ENCODE peak calls at places on chromosomes 5 and 9, in nine cellular contexts. A is NCI-H1105 treated with DMSO at 0.1 percent for 48 hours, Z is GM12891, G is NCI-H2081, P is midbrain, D is A172, T is anterior cingulate cortex, N is SJSA1, R is MCF 10A. Q is an unnamed sample.

GRCh38 chr5:102532126-102532525 is 33.3 kb upstream of the SLCO6A1 start:
- DNase-seq in D (no peak), T (no peak), A (no peak), N (no peak), Z (no peak), G (no peak), P (no peak), R (no peak), Q (no peak)

GRCh38 chr5:178246736-178247135 is 14.1 kb upstream of the PHYKPL start:
- DNase-seq in A (no peak), N (no peak), R (no peak), Z (no peak), P (no peak), G (no peak), D (no peak), T (no peak), Q (no peak)

GRCh38 chr9:129900263-129901041 is 65.2 kb downstream of the USP20 start:
- DNase-seq in N (no peak), P (no peak), R (no peak), T (no peak), D (no peak), G (no peak), Z (no peak), A (no peak), Q (no peak)

GRCh38 chr5:158135682-158136176 is 276.8 kb upstream of the CLINT1 start:
- DNase-seq in R (no peak), P (no peak), Z (no peak), N (no peak), G (peak; percentile 53), T (no peak), A (no peak), D (no peak), Q (no peak)

GRCh38 chr5:139764250-139764791 is 31.3 kb upstream of the PSD2 start:
- DNase-seq in G (peak; percentile 32), T (peak; percentile 83), Z (no peak), A (peak; percentile 39), P (peak; percentile 81), N (no peak), R (no peak), D (no peak), Q (no peak)

GRCh38 chr9:123680382-123680781 is 249.5 kb downstream of the DENND1A start:
- DNase-seq in Z (no peak), T (no peak), R (no peak), D (no peak), A (no peak), P (no peak), G (no peak), N (no peak), Q (no peak)

GRCh38 chr5:142114686-142115085 is 6.1 kb downstream of the NDFIP1 start:
- DNase-seq in Z (no peak), D (no peak), N (no peak), R (no peak), P (no peak), G (no peak), A (no peak), T (no peak), Q (no peak)

GRCh38 chr5:23742701-23743100 is 235.3 kb downstream of the PRDM9 start:
- DNase-seq in A (peak; percentile 49), R (peak; percentile 11), G (no peak), D (no peak), N (no peak), T (no peak), Z (no peak), P (no peak), Q (no peak)

GRCh38 chr9:106797299-106797698 is 65.7 kb upstream of the ZNF462 start:
- DNase-seq in A (no peak), N (no peak), T (no peak), G (no peak), D (peak; percentile 30), R (peak; percentile 57), Z (no peak), P (no peak), Q (no peak)

GRCh38 chr5:143886621-143887301 is 74.8 kb downstream of the HMHB1 start:
- DNase-seq in G (no peak), N (no peak), R (no peak), A (no peak), P (peak; percentile 38), D (no peak), T (peak; percentile 31), Z (no peak), Q (no peak)

GRCh38 chr9:131397100-131397790 is 3.4 kb downstream of the PRRC2B start:
- DNase-seq in Z (no peak), P (no peak), N (no peak), A (no peak), G (no peak), R (no peak), T (no peak), D (no peak), Q (no peak)

GRCh38 chr5:178113841-178114324 is 551 bp downstream of the N4BP3 start:
- DNase-seq in P (no peak), D (no peak), N (no peak), Z (no peak), T (no peak), A (no peak), R (no peak), G (no peak), Q (no peak)

GRCh38 chr5:131259326-131259725 is 4.5 kb upstream of the CDC42SE2 start:
- DNase-seq in G (no peak), N (no peak), D (no peak), P (no peak), T (no peak), Z (no peak), A (no peak), R (no peak), Q (no peak)

GRCh38 chr9:93677061-93677571 is 100.7 kb downstream of the PHF2 start:
- DNase-seq in P (no peak), A (no peak), T (no peak), N (no peak), D (no peak), Z (no peak), R (no peak), G (no peak), Q (no peak)

GRCh38 chr9:22919423-22919822 is 472.8 kb downstream of the DMRTA1 start:
- DNase-seq in Z (no peak), D (no peak), N (no peak), G (no peak), A (no peak), R (no peak), P (no peak), T (no peak), Q (no peak)

GRCh38 chr5:176877793-176878331 is 21.3 kb downstream of the HK3 start:
- DNase-seq in A (no peak), R (no peak), Z (no peak), G (no peak), D (no peak), P (no peak), N (no peak), T (no peak), Q (no peak)

GRCh38 chr5:111655169-111655924 is 101.6 kb downstream of the NREP start:
- DNase-seq in R (peak; percentile 94), A (no peak), T (no peak), D (no peak), Z (no peak), P (peak; percentile 30), N (no peak), G (no peak), Q (no peak)

GRCh38 chr9:137764981-137765380 is 112.6 kb upstream of the CACNA1B start:
- DNase-seq in R (no peak), N (no peak), P (peak; percentile 48), G (no peak), T (no peak), D (no peak), Z (no peak), A (no peak), Q (no peak)

GRCh38 chr5:83731638-83732037 is 11.0 kb upstream of the HAPLN1 start:
- DNase-seq in N (no peak), G (no peak), Z (no peak), P (no peak), T (no peak), R (no peak), A (no peak), D (no peak), Q (no peak)

GRCh38 chr9:69677931-69678330 is 5.8 kb upstream of the APBA1 start:
- DNase-seq in N (no peak), G (no peak), P (no peak), R (no peak), A (no peak), Z (no peak), T (no peak), D (no peak), Q (no peak)

GRCh38 chr9:81492710-81493447 is 196.5 kb downstream of the TLE1 start:
- DNase-seq in G (no peak), N (peak; percentile 94), D (peak; percentile 90), R (peak; percentile 91), Z (no peak), A (no peak), T (no peak), P (no peak), Q (no peak)

GRCh38 chr9:34928921-34929320 is 29.2 kb upstream of the PHF24 start:
- DNase-seq in R (no peak), D (no peak), Z (no peak), P (no peak), N (no peak), T (no peak), G (no peak), A (no peak), Q (no peak)

GRCh38 chr5:73300520-73301207 is 127.7 kb downstream of the TMEM174 start:
- DNase-seq in T (no peak), Z (no peak), D (no peak), G (no peak), A (no peak), R (no peak), N (no peak), P (no peak), Q (no peak)